ENCODE peak calls at places on chromosomes 7 and 10, in seven cellular contexts. F is trophoblast cell, J is IMR-90, K is H1, Y is neuronal stem cell, G is H9, T is mesenchymal stem cell. A is an unnamed sample.
A peak's percentile ranks its signal among the peaks of the same experiment; 100 is the strongest.

GRCh38 chr10:30186371-30186875 is 127.0 kb upstream of the JCAD start:
- DNase-seq in Y (no peak), F (no peak), K (no peak), T (peak; percentile 59), G (no peak), J (no peak), A (no peak)

GRCh38 chr7:603152-603941 is 83.7 kb upstream of the PDGFA start:
- DNase-seq in F (no peak), T (no peak), G (no peak), Y (no peak), J (no peak), K (no peak), A (peak; percentile 70)

GRCh38 chr7:151757274-151757673 is 119.6 kb downstream of the PRKAG2 start:
- DNase-seq in T (no peak), J (peak; percentile 88), Y (no peak), G (no peak), K (no peak), F (no peak), A (no peak)

GRCh38 chr7:142603870-142604448 is 145.3 kb upstream of the PRSS1 start:
- DNase-seq in F (peak; percentile 46), G (no peak), K (no peak), Y (peak; percentile 66), T (peak; percentile 67), J (peak; percentile 63), A (peak; percentile 72)

GRCh38 chr7:69703099-69703498 is 104.8 kb downstream of the AUTS2 start:
- DNase-seq in Y (no peak), J (no peak), F (no peak), K (no peak), G (no peak), T (no peak), A (no peak)

GRCh38 chr10:101122270-101123084 is 8.6 kb upstream of the TLX1 start:
- DNase-seq in Y (no peak), G (no peak), T (no peak), J (no peak), K (no peak), F (no peak), A (no peak)

GRCh38 chr7:15099074-15099473 is 196.5 kb upstream of the DGKB start:
- DNase-seq in F (no peak), T (no peak), K (no peak), Y (no peak), J (no peak), G (no peak), A (no peak)

GRCh38 chr10:131928248-131929095 is 27.7 kb downstream of the PPP2R2D start:
- DNase-seq in T (peak; percentile 33), F (peak; percentile 19), Y (no peak), G (no peak), J (peak; percentile 51), K (no peak), A (no peak)

GRCh38 chr7:29988391-29989256 is 977 bp downstream of the SCRN1 start:
- DNase-seq in F (no peak), T (peak; percentile 91), J (peak; percentile 73), Y (peak; percentile 26), K (no peak), G (peak; percentile 68), A (peak; percentile 89)

GRCh38 chr7:142785841-142786250 is 15.1 kb downstream of the PRSS2 start:
- DNase-seq in T (no peak), K (no peak), F (no peak), Y (no peak), G (peak; percentile 45), J (no peak), A (peak; percentile 19)

GRCh38 chr7:44573464-44574285 is at the start of gene DDX56:
- DNase-seq in K (peak; percentile 89), T (peak; percentile 96), Y (peak; percentile 73), G (peak; percentile 96), J (peak; percentile 92), F (peak; percentile 96), A (peak; percentile 95)

GRCh38 chr7:32616625-32617024 is 121.3 kb downstream of the AVL9 start:
- DNase-seq in K (no peak), J (peak; percentile 74), T (peak; percentile 78), G (no peak), Y (no peak), F (peak; percentile 62), A (peak; percentile 91)

GRCh38 chr7:77391230-77391629 is 24.9 kb downstream of the GSAP start:
- DNase-seq in T (no peak), F (no peak), K (no peak), G (no peak), J (no peak), Y (no peak), A (no peak)

GRCh38 chr10:118045842-118046490 is 775 bp downstream of the RAB11FIP2 start:
- DNase-seq in F (peak; percentile 37), T (peak; percentile 56), J (peak; percentile 29), Y (no peak), K (no peak), G (no peak), A (peak; percentile 70)

GRCh38 chr7:8068892-8069686 is 100.5 kb downstream of the GLCCI1 start:
- DNase-seq in T (no peak), G (peak; percentile 31), K (no peak), Y (no peak), J (no peak), F (no peak), A (no peak)

GRCh38 chr7:2757361-2757903 is 69.4 kb downstream of the AMZ1 start:
- DNase-seq in J (no peak), K (no peak), G (no peak), Y (no peak), F (no peak), T (no peak), A (no peak)

GRCh38 chr10:70430489-70431445 is 10.7 kb downstream of the NODAL start:
- DNase-seq in T (peak; percentile 98), K (no peak), Y (no peak), J (peak; percentile 87), G (peak; percentile 47), F (no peak), A (peak; percentile 70)

GRCh38 chr7:151307536-151307935 is 34.1 kb upstream of the NUB1 start:
- DNase-seq in J (no peak), K (no peak), F (no peak), G (no peak), Y (no peak), T (no peak), A (no peak)

GRCh38 chr7:15546272-15546792 is 15.5 kb downstream of the AGMO start:
- DNase-seq in G (peak; percentile 33), F (no peak), J (no peak), Y (no peak), T (no peak), K (no peak), A (no peak)

GRCh38 chr10:35563266-35563891 is 41.8 kb upstream of the GJD4 start:
- DNase-seq in F (peak; percentile 62), T (peak; percentile 73), G (peak; percentile 71), K (peak; percentile 27), Y (peak; percentile 64), J (peak; percentile 76), A (peak; percentile 78)

GRCh38 chr7:123070702-123071286 is 75.3 kb upstream of the TAS2R16 start:
- DNase-seq in G (no peak), Y (no peak), J (no peak), F (no peak), T (peak; percentile 29), K (no peak), A (peak; percentile 60)

GRCh38 chr10:78925275-78925674 is 143.5 kb upstream of the ZMIZ1 start:
- DNase-seq in K (no peak), F (no peak), T (no peak), G (no peak), J (no peak), Y (no peak), A (no peak)

GRCh38 chr10:78925800-78926319 is 142.9 kb upstream of the ZMIZ1 start:
- DNase-seq in K (no peak), T (peak; percentile 99), F (peak; percentile 7), J (peak; percentile 98), G (no peak), Y (no peak), A (no peak)

GRCh38 chr10:78931333-78932083 is 137.3 kb upstream of the ZMIZ1 start:
- DNase-seq in Y (no peak), T (peak; percentile 91), K (no peak), J (peak; percentile 88), F (no peak), G (no peak), A (peak; percentile 60)

GRCh38 chr10:78927257-78927995 is 141.3 kb upstream of the ZMIZ1 start:
- DNase-seq in F (no peak), Y (no peak), G (no peak), J (no peak), T (peak; percentile 34), K (no peak), A (no peak)

GRCh38 chr10:78928330-78928729 is 140.4 kb upstream of the ZMIZ1 start:
- DNase-seq in K (no peak), J (no peak), G (no peak), T (no peak), Y (no peak), F (no peak), A (no peak)
- H2BK120ac ChIP-seq in K (no peak overlapping the region), J (no peak overlapping the region), G (no peak overlapping the region), T (no peak overlapping the region), Y (no peak overlapping the region), F (no peak overlapping the region), A (no peak overlapping the region)

GRCh38 chr7:135964254-135964653 is 12.9 kb downstream of the MTPN start:
- DNase-seq in F (no peak), G (no peak), J (peak; percentile 7), K (no peak), Y (no peak), T (no peak), A (no peak)
- H3K27ac ChIP-seq in F (no peak overlapping the region), G (no peak overlapping the region), J (no peak overlapping the region), K (no peak overlapping the region), Y (no peak overlapping the region), T (no peak overlapping the region), A (no peak overlapping the region)

GRCh38 chr10:7553531-7553930 is 113.2 kb downstream of the ITIH5 start:
- DNase-seq in Y (no peak), F (no peak), T (no peak), J (no peak), G (no peak), K (no peak), A (no peak)

GRCh38 chr10:7547825-7548224 is 118.9 kb downstream of the ITIH5 start:
- DNase-seq in G (no peak), Y (no peak), J (no peak), F (no peak), K (no peak), T (no peak), A (no peak)

GRCh38 chr10:7551891-7552731 is 114.7 kb downstream of the ITIH5 start:
- DNase-seq in Y (peak; percentile 49), T (no peak), J (no peak), G (peak; percentile 65), F (peak; percentile 67), K (no peak), A (peak; percentile 94)

GRCh38 chr10:7551289-7551688 is 115.5 kb downstream of the ITIH5 start:
- DNase-seq in G (no peak), K (no peak), Y (no peak), T (no peak), F (no peak), J (no peak), A (no peak)

DNA sequence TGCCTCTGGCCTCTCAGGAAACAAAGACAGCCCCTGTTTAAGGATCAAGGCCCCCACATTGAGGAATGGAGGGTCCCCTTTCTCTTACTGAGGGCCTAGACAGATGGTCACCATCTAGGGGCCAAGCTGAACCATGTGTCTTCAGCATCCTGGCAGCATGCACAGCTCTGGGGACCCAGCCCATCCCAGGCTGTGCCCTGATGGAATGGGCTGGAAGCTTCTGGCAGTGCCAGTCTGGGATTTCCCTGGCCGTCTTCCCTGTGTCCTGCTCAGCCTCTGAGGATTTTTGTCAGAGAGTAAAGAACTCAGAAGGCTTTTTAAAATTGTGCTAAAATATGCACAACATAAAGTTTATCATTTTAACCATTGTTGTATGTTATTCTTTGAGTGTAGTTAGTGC is 116.7 kb downstream of the ITIH5 start:
- DNase-seq in Y (no peak), T (no peak), J (no peak), F (no peak), G (no peak), K (no peak), A (no peak)
- H2BK120ac ChIP-seq in Y (no peak overlapping the region), T (no peak overlapping the region), J (no peak overlapping the region), F (no peak overlapping the region), G (no peak overlapping the region), K (no peak overlapping the region), A (no peak overlapping the region)

GRCh38 chr7:81768951-81769778 is 682 bp downstream of the HGF start:
- DNase-seq in F (no peak), K (no peak), G (no peak), Y (no peak), J (peak; percentile 11), T (no peak), A (no peak)
- H3K27ac ChIP-seq in F (no peak overlapping the region), K (no peak overlapping the region), G (no peak overlapping the region), Y (no peak overlapping the region), J (peak overlapping the region; percentile 95), T (no peak overlapping the region), A (no peak overlapping the region)

A was measured in mesendoderm.